ENCODE peak calls at places on chromosome 20, in ten cellular contexts. Y is RWPE1; Q is MM.1S; J is AG09309; K is ovary; V is AG10803; R is A549; O is K562; N is CD8-positive, alpha-beta T cell; F is Calu3. C is an unnamed sample.

GRCh38 chr20:52975024-52975732 is 3.0 kb downstream of the TSHZ2 start:
- DNase-seq in Y (no peak), Q (no peak), J (no peak), K (no peak), V (no peak), R (no peak), O (no peak), N (no peak), F (no peak), C (no peak)

GRCh38 chr20:53827996-53828672 is 234.5 kb upstream of the ZNF217 start:
- DNase-seq in Y (peak), Q (no peak), J (peak), K (no peak), V (peak), R (peak), O (no peak), N (no peak), F (no peak), C (no peak)

GRCh38 chr20:5835870-5836269 is 85.7 kb downstream of the SHLD1 start:
- DNase-seq in Y (no peak), Q (no peak), J (no peak), K (no peak), V (peak), R (no peak), O (no peak), N (no peak), F (no peak), C (no peak)

GRCh38 chr20:47241345-47241781 is 115.1 kb downstream of the ZMYND8 start:
- DNase-seq in Y (no peak), Q (no peak), J (peak), K (peak), V (peak), R (no peak), O (no peak), N (no peak), F (no peak), C (no peak)

GRCh38 chr20:6040958-6041807 is 12.7 kb downstream of the LRRN4 start:
- DNase-seq in Y (no peak), Q (no peak), J (no peak), K (no peak), V (no peak), R (no peak), O (no peak), N (no peak), F (no peak), C (no peak)

GRCh38 chr20:35405775-35406174 is 6.0 kb downstream of the UQCC1 start:
- DNase-seq in Y (no peak), Q (no peak), J (no peak), K (no peak), V (no peak), R (no peak), O (no peak), N (no peak), F (no peak), C (no peak)

GRCh38 chr20:61807426-61808160 is 258.1 kb downstream of the TAF4 start:
- DNase-seq in Y (no peak), Q (no peak), J (no peak), K (no peak), V (no peak), R (no peak), O (no peak), N (no peak), F (no peak), C (no peak)

GRCh38 chr20:54914995-54915394 is 439.6 kb downstream of the DOK5 start:
- DNase-seq in Y (no peak), Q (no peak), J (no peak), K (no peak), V (no peak), R (no peak), O (no peak), N (no peak), F (no peak), C (no peak)

GRCh38 chr20:20780127-20780822 is 67.8 kb upstream of the RALGAPA2 start:
- DNase-seq in Y (peak), Q (no peak), J (no peak), K (peak), V (peak), R (peak), O (no peak), N (no peak), F (peak), C (no peak)

GRCh38 chr20:47334022-47334551 is 22.4 kb downstream of the ZMYND8 start:
- DNase-seq in Y (peak), Q (no peak), J (peak), K (no peak), V (peak), R (peak), O (no peak), N (no peak), F (no peak), C (no peak)

GRCh38 chr20:44217342-44218092 is 6.9 kb upstream of the OSER1 start:
- DNase-seq in Y (peak), Q (peak), J (peak), K (peak), V (peak), R (peak), O (peak), N (peak), F (peak), C (peak)

GRCh38 chr20:17327185-17327780 is 100.4 kb downstream of the PCSK2 start:
- DNase-seq in Y (no peak), Q (no peak), J (no peak), K (no peak), V (no peak), R (no peak), O (no peak), N (no peak), F (no peak), C (no peak)

GRCh38 chr20:6074145-6074561 is 20.3 kb upstream of the LRRN4 start:
- DNase-seq in Y (no peak), Q (peak), J (no peak), K (no peak), V (peak), R (peak), O (peak), N (no peak), F (no peak), C (peak)

DNA sequence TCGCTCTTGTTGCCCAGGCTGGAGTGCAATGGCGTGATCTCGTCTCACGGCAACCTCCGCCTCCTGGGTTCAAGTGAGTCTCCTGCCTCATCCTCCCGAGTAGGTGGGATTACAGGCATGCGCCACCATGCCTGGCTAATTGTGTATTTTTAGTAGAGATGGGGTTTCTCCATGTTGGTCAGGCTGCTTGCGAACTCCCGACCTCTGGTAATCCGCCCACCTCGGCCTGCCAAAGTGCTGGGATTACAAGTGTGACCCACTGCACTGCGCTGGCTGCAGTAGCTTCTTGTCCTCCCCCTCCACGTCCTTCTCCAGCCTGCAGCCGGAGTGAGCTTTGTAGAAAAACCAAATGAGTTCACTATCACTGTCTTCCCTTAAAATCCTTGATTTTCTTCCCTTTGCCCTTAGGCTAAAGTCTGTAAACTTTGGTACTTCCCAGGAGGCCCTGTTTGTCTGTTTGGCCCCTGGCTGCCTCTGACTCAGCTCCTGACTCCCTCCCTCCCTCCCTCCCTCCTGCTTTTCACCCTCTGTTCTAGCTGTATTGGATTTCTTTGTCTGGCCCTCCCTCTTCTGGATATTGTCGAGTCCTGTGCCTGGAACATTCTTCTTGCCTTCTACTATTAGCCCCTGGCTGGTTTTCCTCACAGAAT is 12.9 kb downstream of the PARD6B start:
- DNase-seq in Y (peak), Q (no peak), J (peak), K (peak), V (peak), R (peak), O (peak), N (no peak), F (peak), C (no peak)
- TF ChIP-seq CTCF in Y (peak), Q (no peak), J (peak), K (no peak), V (peak), R (peak), O (peak), N (no peak), F (no peak), C (no peak)

GRCh38 chr20:33914871-33915270 is 78.8 kb upstream of the RALY start:
- DNase-seq in Y (peak), Q (peak), J (no peak), K (no peak), V (no peak), R (peak), O (no peak), N (peak), F (peak), C (no peak)
- TF ChIP-seq CTCF in Y (no peak), Q (peak), J (peak), K (no peak), V (no peak), R (no peak), O (no peak), N (no peak), F (no peak), C (no peak)

DNA sequence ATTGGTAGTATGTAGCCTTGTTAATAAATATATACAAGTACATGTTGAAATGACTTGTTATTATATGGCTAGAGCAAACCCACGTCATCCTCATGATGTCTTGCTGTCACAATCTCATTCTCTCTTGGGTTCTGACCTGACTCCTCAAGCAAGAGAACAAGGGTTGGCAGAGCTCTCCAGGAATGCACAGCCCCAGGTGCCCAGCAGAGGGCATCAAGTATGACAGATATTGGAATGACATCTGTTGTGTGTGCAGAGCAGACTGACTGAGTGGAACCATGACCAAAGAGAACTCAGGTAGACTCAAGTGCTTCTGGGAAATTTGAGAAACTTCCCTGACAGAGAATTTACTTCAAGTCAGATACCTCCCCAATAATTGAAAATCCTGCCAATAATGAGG is 90.6 kb downstream of the PAX1 start:
- DNase-seq in Y (no peak), Q (peak), J (no peak), K (no peak), V (no peak), R (peak), O (no peak), N (no peak), F (no peak), C (no peak)
- TF ChIP-seq CTCF in Y (no peak), Q (peak), J (no peak), K (no peak), V (no peak), R (no peak), O (no peak), N (no peak), F (no peak), C (peak)

DNA sequence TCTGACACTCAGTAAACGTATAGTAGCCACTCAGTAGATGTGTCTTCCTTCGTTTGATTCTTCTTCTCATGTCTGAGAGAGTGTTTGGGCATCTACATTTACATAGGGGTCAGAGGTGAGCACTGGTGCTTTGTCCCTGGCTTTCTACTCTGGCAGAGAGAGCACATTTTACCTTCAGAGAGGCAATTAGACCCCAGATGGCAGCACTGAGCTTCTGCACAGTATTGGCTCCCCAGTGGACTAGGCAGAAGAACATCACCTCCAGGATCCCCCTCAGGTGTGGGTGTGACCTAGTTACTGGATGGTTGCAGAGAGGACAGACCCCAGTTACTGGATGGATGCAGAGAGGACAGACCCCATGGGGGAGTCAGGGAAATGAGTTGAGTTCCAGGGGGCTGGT is 327.2 kb downstream of the DHX35 start:
- DNase-seq in Y (no peak), Q (peak), J (no peak), K (no peak), V (no peak), R (peak), O (no peak), N (no peak), F (peak), C (no peak)
- TF ChIP-seq CTCF in Y (no peak), Q (peak), J (no peak), K (no peak), V (no peak), R (no peak), O (no peak), N (no peak), F (no peak), C (peak)

DNA sequence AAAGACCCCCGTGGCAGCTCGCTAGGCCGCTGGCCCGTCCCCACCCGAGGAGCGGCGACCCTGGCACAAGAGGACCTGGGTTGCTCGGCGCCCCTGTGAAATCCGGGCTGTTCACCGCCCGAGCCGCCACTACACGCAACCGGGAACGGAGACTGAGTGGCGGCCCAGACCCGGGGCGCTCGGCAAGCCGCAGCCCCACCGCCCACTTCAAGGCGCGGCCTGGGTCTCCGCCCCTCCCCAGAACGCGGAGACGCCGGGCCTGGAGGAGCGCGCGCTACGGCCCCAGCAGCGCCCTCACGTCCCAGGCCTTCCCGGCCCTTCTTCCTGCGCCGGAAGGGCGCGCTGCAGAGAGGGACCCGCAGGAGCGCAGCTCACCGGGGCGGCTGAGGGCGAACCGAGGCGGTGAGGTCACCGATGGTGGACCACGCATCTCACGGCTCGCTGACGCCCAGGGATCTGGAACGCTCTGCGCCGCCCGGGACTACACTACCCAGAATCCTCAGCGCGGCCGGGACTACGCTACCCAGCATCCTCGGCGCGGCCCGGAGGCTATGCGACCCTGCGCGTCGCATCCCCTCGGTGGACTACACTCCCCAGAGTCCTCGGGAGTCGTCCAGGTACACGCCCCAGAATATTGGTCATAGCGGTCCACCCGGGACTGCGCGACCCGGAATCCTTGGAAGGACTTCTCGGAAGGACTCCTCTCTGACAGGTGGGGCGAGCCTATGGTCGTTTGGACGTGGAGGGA is at the start of gene ZNF337:
- DNase-seq in Y (peak), Q (peak), J (peak), K (peak), V (peak), R (peak), O (peak), N (peak), F (peak), C (peak)
- TF ChIP-seq CTCF in Y (no peak), Q (peak), J (peak), K (no peak), V (peak), R (no peak), O (peak), N (no peak), F (no peak), C (no peak)

GRCh38 chr20:33751775-33752174 is 20.0 kb downstream of the ZNF341 start:
- DNase-seq in Y (no peak), Q (no peak), J (no peak), K (no peak), V (no peak), R (no peak), O (no peak), N (no peak), F (no peak), C (no peak)
- TF ChIP-seq CTCF in Y (no peak), Q (no peak), J (no peak), K (no peak), V (no peak), R (no peak), O (no peak), N (no peak), F (no peak), C (no peak)

GRCh38 chr20:58976095-58976730 is 4.8 kb upstream of the NELFCD start:
- DNase-seq in Y (no peak), Q (no peak), J (no peak), K (no peak), V (no peak), R (no peak), O (no peak), N (no peak), F (no peak), C (no peak)

GRCh38 chr20:58978351-58979190 is 2.5 kb upstream of the NELFCD start:
- DNase-seq in Y (no peak), Q (no peak), J (no peak), K (no peak), V (no peak), R (no peak), O (no peak), N (peak), F (no peak), C (no peak)

GRCh38 chr20:58973866-58974265 is 7.2 kb upstream of the NELFCD start:
- DNase-seq in Y (no peak), Q (no peak), J (no peak), K (no peak), V (no peak), R (no peak), O (no peak), N (no peak), F (no peak), C (no peak)

GRCh38 chr20:58973179-58973578 is 7.9 kb upstream of the NELFCD start:
- DNase-seq in Y (no peak), Q (no peak), J (no peak), K (no peak), V (no peak), R (no peak), O (no peak), N (peak), F (no peak), C (no peak)

GRCh38 chr20:58975353-58975752 is 5.7 kb upstream of the NELFCD start:
- DNase-seq in Y (no peak), Q (no peak), J (no peak), K (no peak), V (no peak), R (no peak), O (no peak), N (no peak), F (no peak), C (no peak)
- TF ChIP-seq CTCF in Y (no peak), Q (no peak), J (no peak), K (no peak), V (no peak), R (no peak), O (no peak), N (no peak), F (no peak), C (no peak)

GRCh38 chr20:38828514-38829295 is 23.2 kb downstream of the PPP1R16B start:
- DNase-seq in Y (no peak), Q (no peak), J (no peak), K (no peak), V (no peak), R (no peak), O (peak), N (no peak), F (no peak), C (no peak)

GRCh38 chr20:38827770-38828281 is 22.3 kb downstream of the PPP1R16B start:
- DNase-seq in Y (no peak), Q (no peak), J (no peak), K (no peak), V (no peak), R (no peak), O (no peak), N (no peak), F (no peak), C (no peak)

GRCh38 chr20:38825571-38825900 is 20.0 kb downstream of the PPP1R16B start:
- DNase-seq in Y (no peak), Q (no peak), J (no peak), K (no peak), V (no peak), R (no peak), O (no peak), N (no peak), F (no peak), C (no peak)

GRCh38 chr20:38829296-38829875 is 23.9 kb downstream of the PPP1R16B start:
- DNase-seq in Y (no peak), Q (no peak), J (no peak), K (no peak), V (no peak), R (no peak), O (no peak), N (no peak), F (no peak), C (no peak)

DNA sequence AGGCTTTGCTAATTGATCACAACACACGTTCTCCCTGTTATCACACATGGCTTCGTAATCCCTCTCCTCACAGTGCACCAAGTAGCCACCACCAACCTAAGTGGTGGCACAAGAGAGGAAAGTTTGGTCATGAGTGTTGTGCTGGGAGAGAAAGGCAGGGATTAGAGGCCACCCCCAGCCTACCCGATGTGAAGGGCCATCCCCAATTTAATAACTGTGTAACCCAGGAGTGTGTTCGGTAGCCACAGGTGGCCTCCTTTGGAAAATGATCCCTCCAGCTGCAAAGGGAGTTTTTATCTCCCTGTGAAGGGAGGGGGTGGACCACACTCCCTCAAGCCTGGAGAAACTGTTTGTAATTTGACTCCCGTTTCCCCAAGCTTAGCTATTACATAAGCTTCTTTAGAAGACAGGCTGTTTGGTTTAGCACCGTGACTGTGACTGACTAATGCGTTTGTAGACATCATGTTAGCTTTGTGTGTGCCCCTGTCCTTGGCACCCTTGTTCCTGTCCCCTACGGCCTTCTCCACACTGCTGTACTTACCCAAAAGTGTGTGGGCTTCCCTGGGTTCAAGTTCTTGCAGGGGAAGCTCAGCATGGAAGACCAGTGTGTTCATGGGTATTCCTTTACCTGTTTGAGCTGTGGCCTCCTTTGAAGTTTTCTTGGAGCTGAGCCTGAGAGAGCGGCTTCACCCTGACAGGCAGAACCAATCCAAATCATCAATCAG is 20.6 kb downstream of the PPP1R16B start:
- DNase-seq in Y (peak), Q (no peak), J (peak), K (no peak), V (peak), R (peak), O (peak), N (no peak), F (peak), C (no peak)
- TF ChIP-seq CTCF in Y (no peak), Q (no peak), J (no peak), K (no peak), V (no peak), R (no peak), O (no peak), N (no peak), F (no peak), C (no peak)

GRCh38 chr20:39825524-39825923 is 863.4 kb downstream of the DHX35 start:
- DNase-seq in Y (peak), Q (no peak), J (no peak), K (no peak), V (no peak), R (no peak), O (no peak), N (no peak), F (no peak), C (no peak)

GRCh38 chr20:39829713-39830112 is 859.3 kb downstream of the MAFB start:
- DNase-seq in Y (no peak), Q (peak), J (no peak), K (no peak), V (no peak), R (no peak), O (no peak), N (no peak), F (no peak), C (no peak)

GRCh38 chr20:39825950-39826349 is 863.1 kb downstream of the MAFB start:
- DNase-seq in Y (no peak), Q (no peak), J (no peak), K (no peak), V (peak), R (no peak), O (no peak), N (no peak), F (no peak), C (no peak)

GRCh38 chr20:39830903-39831302 is 858.1 kb downstream of the MAFB start:
- DNase-seq in Y (no peak), Q (no peak), J (no peak), K (no peak), V (no peak), R (no peak), O (no peak), N (no peak), F (no peak), C (no peak)

GRCh38 chr20:39829255-39829654 is 859.8 kb downstream of the MAFB start:
- DNase-seq in Y (no peak), Q (peak), J (no peak), K (no peak), V (peak), R (no peak), O (no peak), N (no peak), F (no peak), C (no peak)
- TF ChIP-seq CTCF in Y (no peak), Q (peak), J (peak), K (no peak), V (peak), R (no peak), O (no peak), N (no peak), F (no peak), C (peak)